ENCODE peak calls at places on chromosomes 13 and 19, in five cellular contexts. One of them, this sample, is unnamed.

GRCh38 chr19:43570174-43570791 is 5.0 kb downstream of the XRCC1 start:
- DNase-seq in tibial nerve: no peak
- DNase-seq in AG08396: no peak
- DNase-seq in LoVo: no peak
- DNase-seq in stimulated activated CD4-positive, alpha-beta T cell treated with anti-CD3 and anti-CD28 coated beads, Interleukin-15, amount 100 ng/mL, for 1 hour: no peak
- DNase-seq in this sample: peak

GRCh38 chr19:31448221-31448657 is 99.0 kb upstream of the TSHZ3 start:
- DNase-seq in tibial nerve: peak
- DNase-seq in AG08396: peak
- DNase-seq in LoVo: no peak
- DNase-seq in stimulated activated CD4-positive, alpha-beta T cell treated with anti-CD3 and anti-CD28 coated beads, Interleukin-15, amount 100 ng/mL, for 1 hour: no peak
- DNase-seq in this sample: no peak

GRCh38 chr13:91661692-91662490 is 263.5 kb downstream of the GPC5 start:
- DNase-seq in tibial nerve: no peak
- DNase-seq in AG08396: no peak
- DNase-seq in LoVo: no peak
- DNase-seq in stimulated activated CD4-positive, alpha-beta T cell treated with anti-CD3 and anti-CD28 coated beads, Interleukin-15, amount 100 ng/mL, for 1 hour: no peak
- DNase-seq in this sample: peak

GRCh38 chr13:23871616-23872220 is 17.5 kb downstream of the MIPEP start:
- DNase-seq in tibial nerve: no peak
- DNase-seq in AG08396: peak
- DNase-seq in LoVo: peak
- DNase-seq in stimulated activated CD4-positive, alpha-beta T cell treated with anti-CD3 and anti-CD28 coated beads, Interleukin-15, amount 100 ng/mL, for 1 hour: no peak
- DNase-seq in this sample: peak

GRCh38 chr19:47854459-47854858 is 4.6 kb upstream of the TPRX2 start:
- DNase-seq in tibial nerve: no peak
- DNase-seq in AG08396: no peak
- DNase-seq in LoVo: no peak
- DNase-seq in stimulated activated CD4-positive, alpha-beta T cell treated with anti-CD3 and anti-CD28 coated beads, Interleukin-15, amount 100 ng/mL, for 1 hour: no peak
- DNase-seq in this sample: no peak

GRCh38 chr13:24747248-24748151 is 16.5 kb upstream of the RNF17 start:
- DNase-seq in tibial nerve: no peak
- DNase-seq in AG08396: no peak
- DNase-seq in LoVo: no peak
- DNase-seq in stimulated activated CD4-positive, alpha-beta T cell treated with anti-CD3 and anti-CD28 coated beads, Interleukin-15, amount 100 ng/mL, for 1 hour: no peak
- DNase-seq in this sample: no peak

GRCh38 chr13:58542530-58542929 is 911.0 kb downstream of the PCDH17 start:
- DNase-seq in tibial nerve: no peak
- DNase-seq in AG08396: no peak
- DNase-seq in LoVo: no peak
- DNase-seq in stimulated activated CD4-positive, alpha-beta T cell treated with anti-CD3 and anti-CD28 coated beads, Interleukin-15, amount 100 ng/mL, for 1 hour: no peak
- DNase-seq in this sample: peak

GRCh38 chr19:40424637-40425449 is 949 bp downstream of the SERTAD1 start:
- DNase-seq in tibial nerve: no peak
- DNase-seq in AG08396: no peak
- DNase-seq in LoVo: no peak
- DNase-seq in stimulated activated CD4-positive, alpha-beta T cell treated with anti-CD3 and anti-CD28 coated beads, Interleukin-15, amount 100 ng/mL, for 1 hour: no peak
- DNase-seq in this sample: peak

GRCh38 chr13:47190696-47191095 is 293.8 kb upstream of the HTR2A start:
- DNase-seq in tibial nerve: no peak
- DNase-seq in AG08396: no peak
- DNase-seq in LoVo: no peak
- DNase-seq in stimulated activated CD4-positive, alpha-beta T cell treated with anti-CD3 and anti-CD28 coated beads, Interleukin-15, amount 100 ng/mL, for 1 hour: no peak
- DNase-seq in this sample: no peak

GRCh38 chr13:114211446-114211845 is 23.3 kb upstream of the CDC16 start:
- DNase-seq in tibial nerve: no peak
- DNase-seq in AG08396: no peak
- DNase-seq in LoVo: no peak
- DNase-seq in stimulated activated CD4-positive, alpha-beta T cell treated with anti-CD3 and anti-CD28 coated beads, Interleukin-15, amount 100 ng/mL, for 1 hour: no peak
- DNase-seq in this sample: no peak

GRCh38 chr19:37920591-37921450 is 13.8 kb downstream of the SIPA1L3 start:
- DNase-seq in tibial nerve: no peak
- DNase-seq in AG08396: no peak
- DNase-seq in LoVo: no peak
- DNase-seq in stimulated activated CD4-positive, alpha-beta T cell treated with anti-CD3 and anti-CD28 coated beads, Interleukin-15, amount 100 ng/mL, for 1 hour: no peak
- DNase-seq in this sample: no peak

GRCh38 chr13:23953860-23954512 is 56.7 kb upstream of the C1QTNF9B start:
- DNase-seq in tibial nerve: no peak
- DNase-seq in AG08396: no peak
- DNase-seq in LoVo: no peak
- DNase-seq in stimulated activated CD4-positive, alpha-beta T cell treated with anti-CD3 and anti-CD28 coated beads, Interleukin-15, amount 100 ng/mL, for 1 hour: no peak
- DNase-seq in this sample: peak

GRCh38 chr19:42089772-42090171 is 13.8 kb downstream of the ZNF574 start:
- DNase-seq in tibial nerve: no peak
- DNase-seq in AG08396: no peak
- DNase-seq in LoVo: no peak
- DNase-seq in stimulated activated CD4-positive, alpha-beta T cell treated with anti-CD3 and anti-CD28 coated beads, Interleukin-15, amount 100 ng/mL, for 1 hour: no peak
- DNase-seq in this sample: peak

GRCh38 chr13:113398963-113399754 is 35.2 kb upstream of the GRTP1 start:
- DNase-seq in tibial nerve: peak
- DNase-seq in AG08396: peak
- DNase-seq in LoVo: no peak
- DNase-seq in stimulated activated CD4-positive, alpha-beta T cell treated with anti-CD3 and anti-CD28 coated beads, Interleukin-15, amount 100 ng/mL, for 1 hour: no peak
- DNase-seq in this sample: peak

GRCh38 chr13:29800687-29801086 is 49.7 kb downstream of the UBL3 start:
- DNase-seq in tibial nerve: no peak
- DNase-seq in AG08396: no peak
- DNase-seq in LoVo: no peak
- DNase-seq in stimulated activated CD4-positive, alpha-beta T cell treated with anti-CD3 and anti-CD28 coated beads, Interleukin-15, amount 100 ng/mL, for 1 hour: no peak
- DNase-seq in this sample: no peak

GRCh38 chr13:40812724-40813445 is 23.5 kb downstream of the SLC25A15 start:
- DNase-seq in tibial nerve: no peak
- DNase-seq in AG08396: peak
- DNase-seq in LoVo: no peak
- DNase-seq in stimulated activated CD4-positive, alpha-beta T cell treated with anti-CD3 and anti-CD28 coated beads, Interleukin-15, amount 100 ng/mL, for 1 hour: no peak
- DNase-seq in this sample: peak

GRCh38 chr19:35545855-35546381 is 492 bp downstream of the TMEM147 start:
- DNase-seq in tibial nerve: no peak
- DNase-seq in AG08396: peak
- DNase-seq in LoVo: peak
- DNase-seq in stimulated activated CD4-positive, alpha-beta T cell treated with anti-CD3 and anti-CD28 coated beads, Interleukin-15, amount 100 ng/mL, for 1 hour: peak
- DNase-seq in this sample: peak

GRCh38 chr19:1514986-1515721 is 2.3 kb upstream of the ADAMTSL5 start:
- DNase-seq in tibial nerve: no peak
- DNase-seq in AG08396: no peak
- DNase-seq in LoVo: no peak
- DNase-seq in stimulated activated CD4-positive, alpha-beta T cell treated with anti-CD3 and anti-CD28 coated beads, Interleukin-15, amount 100 ng/mL, for 1 hour: no peak
- DNase-seq in this sample: peak

GRCh38 chr19:14048439-14049153 is 13.3 kb downstream of the PALM3 start:
- DNase-seq in tibial nerve: no peak
- DNase-seq in AG08396: peak
- DNase-seq in LoVo: peak
- DNase-seq in stimulated activated CD4-positive, alpha-beta T cell treated with anti-CD3 and anti-CD28 coated beads, Interleukin-15, amount 100 ng/mL, for 1 hour: peak
- DNase-seq in this sample: peak

GRCh38 chr13:112954488-112955270 is 14.3 kb upstream of the MCF2L start:
- DNase-seq in tibial nerve: no peak
- DNase-seq in AG08396: no peak
- DNase-seq in LoVo: no peak
- DNase-seq in stimulated activated CD4-positive, alpha-beta T cell treated with anti-CD3 and anti-CD28 coated beads, Interleukin-15, amount 100 ng/mL, for 1 hour: no peak
- DNase-seq in this sample: no peak

GRCh38 chr19:1568320-1569019 is at the start of gene MEX3D:
- DNase-seq in tibial nerve: peak
- DNase-seq in AG08396: peak
- DNase-seq in LoVo: peak
- DNase-seq in stimulated activated CD4-positive, alpha-beta T cell treated with anti-CD3 and anti-CD28 coated beads, Interleukin-15, amount 100 ng/mL, for 1 hour: peak
- DNase-seq in this sample: peak

GRCh38 chr19:8115805-8116396 is 33.5 kb downstream of the FBN3 start:
- DNase-seq in tibial nerve: no peak
- DNase-seq in AG08396: no peak
- DNase-seq in LoVo: no peak
- DNase-seq in stimulated activated CD4-positive, alpha-beta T cell treated with anti-CD3 and anti-CD28 coated beads, Interleukin-15, amount 100 ng/mL, for 1 hour: no peak
- DNase-seq in this sample: peak

GRCh38 chr19:35901854-35902661 is at the start of gene HCST:
- DNase-seq in tibial nerve: no peak
- DNase-seq in AG08396: no peak
- DNase-seq in LoVo: no peak
- DNase-seq in stimulated activated CD4-positive, alpha-beta T cell treated with anti-CD3 and anti-CD28 coated beads, Interleukin-15, amount 100 ng/mL, for 1 hour: no peak
- DNase-seq in this sample: peak

GRCh38 chr13:100666124-100666523 is 8.5 kb downstream of the TMTC4 start:
- DNase-seq in tibial nerve: no peak
- DNase-seq in AG08396: no peak
- DNase-seq in LoVo: no peak
- DNase-seq in stimulated activated CD4-positive, alpha-beta T cell treated with anti-CD3 and anti-CD28 coated beads, Interleukin-15, amount 100 ng/mL, for 1 hour: no peak
- DNase-seq in this sample: no peak

GRCh38 chr13:76610819-76611415 is 275.3 kb downstream of the KCTD12 start:
- DNase-seq in tibial nerve: no peak
- DNase-seq in AG08396: no peak
- DNase-seq in LoVo: no peak
- DNase-seq in stimulated activated CD4-positive, alpha-beta T cell treated with anti-CD3 and anti-CD28 coated beads, Interleukin-15, amount 100 ng/mL, for 1 hour: no peak
- DNase-seq in this sample: no peak

GRCh38 chr13:50484472-50485113 is 358.9 kb downstream of the DLEU7 start:
- DNase-seq in tibial nerve: no peak
- DNase-seq in AG08396: no peak
- DNase-seq in LoVo: no peak
- DNase-seq in stimulated activated CD4-positive, alpha-beta T cell treated with anti-CD3 and anti-CD28 coated beads, Interleukin-15, amount 100 ng/mL, for 1 hour: no peak
- DNase-seq in this sample: no peak

GRCh38 chr13:63120883-63121282 is 1705.2 kb upstream of the PCDH20 start:
- DNase-seq in tibial nerve: no peak
- DNase-seq in AG08396: no peak
- DNase-seq in LoVo: no peak
- DNase-seq in stimulated activated CD4-positive, alpha-beta T cell treated with anti-CD3 and anti-CD28 coated beads, Interleukin-15, amount 100 ng/mL, for 1 hour: no peak
- DNase-seq in this sample: no peak

GRCh38 chr19:861099-861755 is 1.8 kb downstream of the CFD start:
- DNase-seq in tibial nerve: no peak
- DNase-seq in AG08396: no peak
- DNase-seq in LoVo: no peak
- DNase-seq in stimulated activated CD4-positive, alpha-beta T cell treated with anti-CD3 and anti-CD28 coated beads, Interleukin-15, amount 100 ng/mL, for 1 hour: no peak
- DNase-seq in this sample: no peak

GRCh38 chr13:21435231-21435630 is 23.9 kb downstream of the ZDHHC20 start:
- DNase-seq in tibial nerve: no peak
- DNase-seq in AG08396: no peak
- DNase-seq in LoVo: no peak
- DNase-seq in stimulated activated CD4-positive, alpha-beta T cell treated with anti-CD3 and anti-CD28 coated beads, Interleukin-15, amount 100 ng/mL, for 1 hour: no peak
- DNase-seq in this sample: no peak

GRCh38 chr19:20367811-20368294 is 197.7 kb downstream of the ZNF737 start:
- DNase-seq in tibial nerve: no peak
- DNase-seq in AG08396: no peak
- DNase-seq in LoVo: no peak
- DNase-seq in stimulated activated CD4-positive, alpha-beta T cell treated with anti-CD3 and anti-CD28 coated beads, Interleukin-15, amount 100 ng/mL, for 1 hour: no peak
- DNase-seq in this sample: no peak

GRCh38 chr13:80339578-80339840 is 1.4 kb downstream of the SPRY2 start:
- DNase-seq in tibial nerve: no peak
- DNase-seq in AG08396: no peak
- DNase-seq in LoVo: no peak
- DNase-seq in stimulated activated CD4-positive, alpha-beta T cell treated with anti-CD3 and anti-CD28 coated beads, Interleukin-15, amount 100 ng/mL, for 1 hour: no peak
- DNase-seq in this sample: peak

GRCh38 chr19:17086811-17087210 is 11.2 kb downstream of the MYO9B start:
- DNase-seq in tibial nerve: no peak
- DNase-seq in AG08396: no peak
- DNase-seq in LoVo: no peak
- DNase-seq in stimulated activated CD4-positive, alpha-beta T cell treated with anti-CD3 and anti-CD28 coated beads, Interleukin-15, amount 100 ng/mL, for 1 hour: no peak
- DNase-seq in this sample: peak

This sample was measured in osteoblast.